ENCODE peak calls at places on chromosomes 12 and 14, in five cellular contexts. E is CD8-positive, alpha-beta T cell; K is upper lobe of right lung; C is lower lobe of right lung; A is WERI-Rb-1. T is an unnamed sample.

GRCh38 chr14:104101086-104101621 is 15.7 kb downstream of the ASPG start:
- DNase-seq in C (peak), A (no peak), E (no peak), K (peak), T (no peak)

GRCh38 chr14:99326041-99326710 is 54.2 kb upstream of the BCL11B start:
- DNase-seq in K (peak), E (no peak), C (no peak), A (no peak), T (no peak)

GRCh38 chr14:76309572-76310551 is 66.1 kb upstream of the ESRRB start:
- DNase-seq in E (no peak), A (no peak), C (no peak), K (no peak), T (no peak)

GRCh38 chr12:30753761-30754382 is 879 bp downstream of the CAPRIN2 start:
- DNase-seq in E (no peak), C (no peak), A (no peak), K (no peak), T (no peak)

GRCh38 chr12:105504286-105504685 is 173.8 kb downstream of the C12orf75 start:
- DNase-seq in A (no peak), E (no peak), K (no peak), C (no peak), T (no peak)

GRCh38 chr12:13209279-13210021 is 12.9 kb downstream of the EMP1 start:
- DNase-seq in C (no peak), A (no peak), E (no peak), K (no peak), T (no peak)

GRCh38 chr12:66061557-66062279 is 68.8 kb downstream of the LLPH start:
- DNase-seq in E (no peak), K (no peak), A (no peak), C (no peak), T (no peak)

GRCh38 chr14:65753061-65753460 is 340.5 kb downstream of the FUT8 start:
- DNase-seq in A (no peak), K (no peak), E (no peak), C (no peak), T (no peak)

GRCh38 chr12:129902371-129903091 is 1.3 kb downstream of the TMEM132D start:
- DNase-seq in A (no peak), K (no peak), E (no peak), C (no peak), T (no peak)

GRCh38 chr12:26496170-26496569 is 300.8 kb downstream of the SSPN start:
- DNase-seq in A (no peak), E (no peak), C (no peak), K (no peak), T (no peak)

GRCh38 chr14:50734950-50735697 is 67.0 kb upstream of the SAV1 start:
- DNase-seq in C (no peak), A (no peak), E (no peak), K (no peak), T (no peak)

GRCh38 chr14:31084385-31084784 is 58.2 kb upstream of the STRN3 start:
- DNase-seq in A (no peak), C (no peak), E (no peak), K (no peak), T (no peak)

GRCh38 chr14:38941485-38941884 is 161.6 kb downstream of the SEC23A start:
- DNase-seq in A (no peak), K (no peak), C (no peak), E (no peak), T (no peak)

GRCh38 chr14:32417956-32418552 is 89.0 kb downstream of the AKAP6 start:
- DNase-seq in K (no peak), A (no peak), E (no peak), C (no peak), T (no peak)

GRCh38 chr12:105783983-105784947 is 354.5 kb downstream of the NUAK1 start:
- DNase-seq in A (no peak), E (no peak), K (no peak), C (no peak), T (no peak)

GRCh38 chr12:92624236-92624635 is 78.6 kb upstream of the PLEKHG7 start:
- DNase-seq in C (no peak), A (peak), K (no peak), E (no peak), T (peak)

GRCh38 chr14:101470266-101470665 is 91.0 kb upstream of the DIO3 start:
- DNase-seq in E (no peak), A (no peak), C (no peak), K (peak), T (no peak)

GRCh38 chr14:93234798-93235197 is 27.7 kb downstream of the UBR7 start:
- DNase-seq in K (peak), A (no peak), E (no peak), C (no peak), T (peak)

GRCh38 chr14:106530423-106531107 is 1004.2 kb downstream of the TMEM121 start:
- DNase-seq in C (no peak), A (peak), E (peak), K (no peak), T (no peak)

GRCh38 chr12:25436206-25436912 is 116.7 kb downstream of the LMNTD1 start:
- DNase-seq in C (no peak), A (peak), K (no peak), E (peak), T (peak)

GRCh38 chr12:49055978-49056754 is 4.4 kb downstream of the KMT2D start:
- DNase-seq in C (peak), K (peak), A (peak), E (peak), T (no peak)

GRCh38 chr12:78331764-78332163 is 501.1 kb downstream of the NAV3 start:
- DNase-seq in C (no peak), K (no peak), E (no peak), A (no peak), T (no peak)

GRCh38 chr12:13103391-13104033 is at the start of gene GSG1:
- DNase-seq in C (no peak), E (no peak), A (no peak), K (no peak), T (no peak)

GRCh38 chr12:115468087-115468510 is 784.1 kb upstream of the TBX3 start:
- DNase-seq in C (no peak), A (no peak), E (no peak), K (no peak), T (no peak)
- TF ChIP-seq CTCF in C (no peak), A (peak), E (no peak), K (no peak), T (peak)

DNA sequence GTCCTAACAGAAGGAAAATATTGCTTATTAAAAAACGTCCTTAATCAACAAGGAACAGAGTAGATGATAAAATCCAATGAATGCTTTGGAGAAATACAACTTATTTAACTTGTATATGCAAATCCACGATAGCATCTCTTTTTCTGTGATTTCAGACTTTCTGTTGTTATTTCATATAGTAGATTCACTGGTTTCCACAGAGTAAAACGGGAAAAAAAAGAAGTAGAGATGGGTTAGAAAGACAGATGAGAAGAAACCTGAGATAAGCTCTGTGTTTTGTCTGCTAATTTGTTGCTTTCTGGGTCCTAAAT is 447.7 kb downstream of the RERGL start:
- DNase-seq in E (no peak), A (no peak), K (no peak), C (no peak), T (no peak)
- H3K4me3 ChIP-seq in E (no peak), A (no peak), K (no peak), C (no peak), T (no peak)

GRCh38 chr14:52068741-52069616 is at the start of gene NID2:
- DNase-seq in K (peak), E (peak), C (peak), A (peak), T (no peak)
- TF ChIP-seq CTCF in K (no peak), E (no peak), C (no peak), A (no peak), T (no peak)

GRCh38 chr14:73723411-73723798 is 9.2 kb upstream of the PNMA1 start:
- DNase-seq in C (no peak), K (no peak), E (no peak), A (no peak), T (no peak)
- H3K4me3 ChIP-seq in C (no peak), K (no peak), E (no peak), A (no peak), T (no peak)

DNA sequence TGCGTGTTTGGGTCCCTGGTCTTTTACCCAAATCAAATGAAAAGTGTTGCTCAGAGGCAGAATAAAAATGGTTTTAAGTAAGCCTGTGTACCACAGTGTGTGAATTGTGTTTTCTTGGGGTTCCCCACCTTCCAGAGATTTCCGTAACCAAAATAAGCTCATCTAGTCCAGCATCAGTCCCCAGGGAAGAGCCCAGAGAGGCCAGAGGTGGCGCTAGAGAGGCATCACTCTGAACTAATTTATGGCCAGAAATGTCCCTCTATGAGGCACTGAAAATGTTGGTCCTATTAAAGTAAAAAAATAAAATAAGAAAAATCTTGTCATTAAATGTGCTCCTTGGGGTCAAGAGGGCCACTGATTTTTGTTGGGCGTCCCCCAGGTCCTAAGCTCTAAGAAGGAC is 24.9 kb upstream of the PRKAB1 start:
- DNase-seq in C (no peak), A (no peak), K (no peak), E (no peak), T (no peak)
- TF ChIP-seq CTCF in C (peak), A (peak), K (no peak), E (no peak), T (peak)

GRCh38 chr12:125331342-125332052 is 266.3 kb downstream of the AACS start:
- DNase-seq in K (no peak), A (no peak), E (no peak), C (no peak), T (no peak)
- H3K4me3 ChIP-seq in K (peak), A (peak), E (no peak), C (peak), T (peak)

DNA sequence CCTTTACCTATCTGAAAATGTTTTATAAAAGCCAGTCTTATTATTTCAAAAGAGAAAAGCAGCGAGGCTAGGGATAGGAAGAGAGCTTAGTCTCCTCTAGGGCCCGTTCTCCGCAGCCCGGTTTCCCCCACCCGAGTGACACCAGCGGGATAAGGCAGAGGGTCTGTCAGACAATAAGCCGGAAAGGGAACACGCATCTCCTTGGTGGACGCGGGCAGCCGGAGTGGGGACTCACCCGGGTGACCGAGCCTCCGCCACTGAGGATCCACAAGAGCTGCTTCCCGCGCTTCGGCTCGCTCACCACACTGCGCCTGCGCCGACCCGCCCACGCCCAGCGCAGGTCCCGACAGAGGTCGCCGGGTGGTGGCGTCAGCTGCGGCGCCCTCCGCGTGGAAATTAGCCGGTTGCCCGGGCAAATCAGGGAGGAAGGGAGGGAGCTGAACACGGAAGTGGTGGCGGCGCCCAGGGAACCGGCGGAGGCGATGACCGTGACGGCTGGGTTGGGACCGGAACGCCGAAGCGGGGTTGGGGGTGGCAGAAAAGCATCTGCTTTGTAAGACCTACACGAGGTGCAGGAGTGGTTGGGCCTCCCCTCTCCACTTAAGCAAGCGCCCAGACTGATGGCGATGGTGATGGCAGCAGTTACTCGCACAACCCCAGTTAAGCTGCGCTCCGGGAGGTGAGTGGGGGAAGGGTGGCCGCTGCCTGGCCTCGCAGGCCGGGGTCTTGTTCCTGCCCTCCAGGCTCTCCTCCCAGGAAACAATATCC is at the start of the genes SOCS4 and WDHD1:
- DNase-seq in E (peak), C (peak), A (peak), K (peak), T (peak)
- TF ChIP-seq CTCF in E (no peak), C (peak), A (peak), K (peak), T (no peak)

GRCh38 chr14:25048170-25049126 is 1.5 kb downstream of the STXBP6 start:
- DNase-seq in E (no peak), C (no peak), K (no peak), A (no peak), T (no peak)
- H3K4me3 ChIP-seq in E (no peak), C (peak), K (peak), A (no peak), T (no peak)

GRCh38 chr14:24392327-24393098 is 6.3 kb upstream of the NYNRIN start:
- DNase-seq in E (no peak), A (no peak), K (no peak), C (no peak), T (no peak)
- TF ChIP-seq CTCF in E (no peak), A (no peak), K (no peak), C (no peak), T (peak)

GRCh38 chr14:77426396-77426795 is 3.1 kb upstream of the NOXRED1 start:
- DNase-seq in E (no peak), K (no peak), C (no peak), A (no peak), T (no peak)

GRCh38 chr14:77424862-77425261 is 1.5 kb upstream of the NOXRED1 start:
- DNase-seq in A (no peak), K (no peak), C (no peak), E (no peak), T (no peak)

GRCh38 chr14:77423423-77423822 is at the start of gene NOXRED1:
- DNase-seq in A (no peak), E (no peak), C (no peak), K (no peak), T (no peak)

GRCh38 chr14:77421241-77421640 is 2.1 kb downstream of the NOXRED1 start:
- DNase-seq in K (no peak), E (no peak), A (no peak), C (no peak), T (no peak)
- H3K4me3 ChIP-seq in K (no peak), E (no peak), A (no peak), C (no peak), T (no peak)